ENCODE peak calls at places on chromosomes 5 and 9, in five cellular contexts. A is PC-3, H is cardiac muscle cell, V is mucosa of descending colon, B is glutamatergic neuron. J is an unnamed sample.

GRCh38 chr5:145906401-145906800 is 30.0 kb upstream of the SH3RF2 start:
- DNase-seq in A (no peak), V (no peak), B (no peak), H (no peak), J (no peak)

GRCh38 chr5:130720355-130720754 is 444.7 kb downstream of the HINT1 start:
- DNase-seq in A (peak), H (peak), V (no peak), B (no peak), J (no peak)

GRCh38 chr5:166340039-166340438 is 1951.4 kb upstream of the WWC1 start:
- DNase-seq in V (no peak), H (no peak), A (no peak), B (no peak), J (no peak)

GRCh38 chr9:28301281-28301680 is 728.0 kb upstream of the C9orf72 start:
- DNase-seq in A (no peak), H (no peak), B (no peak), V (no peak), J (no peak)

GRCh38 chr9:98796364-98797101 is at the start of gene ANKS6:
- DNase-seq in H (peak), A (peak), B (peak), V (peak), J (peak)

GRCh38 chr9:69885931-69886330 is 65.3 kb downstream of the CFAP95 start:
- DNase-seq in A (peak), B (no peak), V (no peak), H (no peak), J (no peak)

GRCh38 chr5:132073231-132074013 is at the start of gene CSF2:
- DNase-seq in B (no peak), A (peak), H (no peak), V (no peak), J (peak)

GRCh38 chr9:133135193-133135745 is 14.2 kb upstream of the RALGDS start:
- DNase-seq in V (peak), H (no peak), B (peak), A (peak), J (no peak)

GRCh38 chr9:114120192-114121014 is 21.3 kb upstream of the KIF12 start:
- DNase-seq in V (peak), A (peak), H (no peak), B (no peak), J (no peak)

GRCh38 chr5:95976606-95977005 is 15.0 kb upstream of the ELL2 start:
- DNase-seq in V (no peak), A (no peak), B (no peak), H (no peak), J (no peak)

GRCh38 chr5:74567351-74567870 is 73.1 kb downstream of the ENC1 start:
- DNase-seq in H (no peak), B (no peak), A (peak), V (peak), J (no peak)

GRCh38 chr9:90249094-90249493 is 393.5 kb downstream of the DIRAS2 start:
- DNase-seq in V (no peak), A (no peak), B (no peak), H (no peak), J (no peak)

GRCh38 chr5:138975098-138975847 is 100.1 kb upstream of the LRRTM2 start:
- DNase-seq in B (no peak), H (peak), V (peak), A (no peak), J (peak)

GRCh38 chr5:96721351-96721970 is 59.3 kb downstream of the CAST start:
- DNase-seq in H (no peak), V (no peak), A (no peak), B (no peak), J (no peak)

GRCh38 chr5:151284392-151284967 is 19.1 kb downstream of the SLC36A3 start:
- DNase-seq in B (no peak), V (no peak), A (no peak), H (no peak), J (peak)

GRCh38 chr5:179788193-179788854 is 5.5 kb upstream of the LTC4S start:
- DNase-seq in V (no peak), H (no peak), B (no peak), A (no peak), J (no peak)

GRCh38 chr5:132109494-132110053 is 36.0 kb downstream of the CSF2 start:
- DNase-seq in A (no peak), B (no peak), H (no peak), V (no peak), J (no peak)

GRCh38 chr5:96288845-96289185 is 144.2 kb downstream of the PCSK1 start:
- DNase-seq in A (peak), V (no peak), B (no peak), H (no peak), J (no peak)

GRCh38 chr5:55982957-55983381 is 11.8 kb downstream of the IL6ST start:
- DNase-seq in H (no peak), V (peak), A (peak), B (no peak), J (no peak)

GRCh38 chr9:122383992-122384461 is 13.2 kb downstream of the PTGS1 start:
- DNase-seq in V (no peak), A (peak), B (no peak), H (no peak), J (no peak)

GRCh38 chr9:120893917-120894316 is 16.9 kb upstream of the PHF19 start:
- DNase-seq in H (no peak), A (no peak), B (no peak), V (no peak), J (no peak)

GRCh38 chr9:19641046-19641445 is 147.8 kb downstream of the SLC24A2 start:
- DNase-seq in B (no peak), A (peak), H (peak), V (no peak), J (peak)

GRCh38 chr5:80193421-80193820 is 62.4 kb downstream of the SERINC5 start:
- DNase-seq in V (no peak), H (no peak), B (no peak), A (no peak), J (no peak)

GRCh38 chr5:15995206-15996052 is 184.2 kb downstream of the MARCHF11 start:
- DNase-seq in V (no peak), A (peak), B (peak), H (peak), J (no peak)

GRCh38 chr5:171419663-171420428 is 399 bp downstream of the FGF18 start:
- DNase-seq in H (peak), V (no peak), B (peak), A (no peak), J (peak)

GRCh38 chr5:115978779-115979178 is 16.5 kb downstream of the LVRN start:
- DNase-seq in A (no peak), H (no peak), V (no peak), B (no peak), J (no peak)

GRCh38 chr5:154467655-154468354 is 10.2 kb downstream of the HAND1 start:
- DNase-seq in V (peak), H (peak), B (peak), A (peak), J (peak)

GRCh38 chr5:143559586-143559985 is 156.1 kb upstream of the NR3C1 start:
- DNase-seq in V (no peak), H (no peak), B (no peak), A (no peak), J (no peak)

GRCh38 chr9:134995792-134996120 is 78.0 kb upstream of the FCN1 start:
- DNase-seq in H (no peak), V (no peak), A (no peak), B (no peak), J (no peak)

GRCh38 chr5:173762930-173763329 is 125.2 kb upstream of the CPEB4 start:
- DNase-seq in A (no peak), B (no peak), V (no peak), H (no peak), J (no peak)

GRCh38 chr5:465591-466403 is 22.8 kb downstream of the EXOC3 start:
- DNase-seq in B (peak), V (no peak), H (no peak), A (no peak), J (no peak)

GRCh38 chr9:14418262-14419200 is 104.6 kb upstream of the NFIB start:
- DNase-seq in B (no peak), V (no peak), H (no peak), A (peak), J (no peak)

GRCh38 chr9:35666045-35666444 is 1.1 kb upstream of the ARHGEF39 start:
- DNase-seq in V (no peak), B (no peak), H (no peak), A (no peak), J (no peak)

GRCh38 chr9:35662437-35662836 is 2.6 kb downstream of the ARHGEF39 start:
- DNase-seq in H (no peak), V (no peak), B (no peak), A (no peak), J (no peak)

GRCh38 chr9:35666547-35666946 is 1.6 kb upstream of the ARHGEF39 start:
- DNase-seq in A (no peak), B (no peak), V (no peak), H (no peak), J (no peak)

GRCh38 chr9:35665471-35665818 is 450 bp upstream of the ARHGEF39 start:
- DNase-seq in B (no peak), H (no peak), A (no peak), V (no peak), J (no peak)

GRCh38 chr9:35664531-35665470 is at the start of gene ARHGEF39:
- DNase-seq in H (peak), B (peak), A (peak), V (peak), J (peak)
- TF ChIP-seq CTCF in H (peak), B (no peak), A (peak), V (no peak), J (peak)

GRCh38 chr5:73435640-73436534 is 12.7 kb downstream of the FOXD1 start:
- DNase-seq in H (no peak), B (no peak), A (no peak), V (no peak), J (no peak)

GRCh38 chr5:73434921-73435320 is 13.7 kb downstream of the FOXD1 start:
- DNase-seq in A (no peak), H (no peak), V (no peak), B (no peak), J (no peak)

GRCh38 chr5:73433982-73434342 is 14.6 kb downstream of the FOXD1 start:
- DNase-seq in H (no peak), V (no peak), B (no peak), A (no peak), J (no peak)

GRCh38 chr5:73433272-73433981 is 15.2 kb downstream of the FOXD1 start:
- DNase-seq in H (no peak), V (no peak), B (no peak), A (no peak), J (no peak)

DNA sequence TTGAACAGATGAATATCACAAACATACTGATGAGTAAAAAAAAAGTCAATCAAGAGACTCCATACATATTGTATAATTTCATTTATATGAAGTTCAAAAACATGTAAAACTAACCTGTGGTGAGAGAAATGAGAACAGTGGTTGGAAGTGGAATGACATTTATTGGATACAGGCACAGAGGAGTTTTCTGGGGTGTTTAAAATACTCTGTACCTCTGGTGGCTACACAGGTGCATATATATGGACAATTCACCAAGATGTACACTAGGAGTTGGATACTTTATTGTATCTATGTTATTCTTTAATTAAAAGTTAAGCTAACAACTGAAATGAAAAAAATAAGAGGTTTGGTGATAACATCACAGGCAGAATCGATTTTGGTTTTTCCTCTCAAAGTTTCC is 14.1 kb downstream of the FOXD1 start:
- DNase-seq in B (no peak), H (no peak), A (peak), V (no peak), J (no peak)
- TF ChIP-seq CTCF in B (peak), H (no peak), A (no peak), V (no peak), J (no peak)

DNA sequence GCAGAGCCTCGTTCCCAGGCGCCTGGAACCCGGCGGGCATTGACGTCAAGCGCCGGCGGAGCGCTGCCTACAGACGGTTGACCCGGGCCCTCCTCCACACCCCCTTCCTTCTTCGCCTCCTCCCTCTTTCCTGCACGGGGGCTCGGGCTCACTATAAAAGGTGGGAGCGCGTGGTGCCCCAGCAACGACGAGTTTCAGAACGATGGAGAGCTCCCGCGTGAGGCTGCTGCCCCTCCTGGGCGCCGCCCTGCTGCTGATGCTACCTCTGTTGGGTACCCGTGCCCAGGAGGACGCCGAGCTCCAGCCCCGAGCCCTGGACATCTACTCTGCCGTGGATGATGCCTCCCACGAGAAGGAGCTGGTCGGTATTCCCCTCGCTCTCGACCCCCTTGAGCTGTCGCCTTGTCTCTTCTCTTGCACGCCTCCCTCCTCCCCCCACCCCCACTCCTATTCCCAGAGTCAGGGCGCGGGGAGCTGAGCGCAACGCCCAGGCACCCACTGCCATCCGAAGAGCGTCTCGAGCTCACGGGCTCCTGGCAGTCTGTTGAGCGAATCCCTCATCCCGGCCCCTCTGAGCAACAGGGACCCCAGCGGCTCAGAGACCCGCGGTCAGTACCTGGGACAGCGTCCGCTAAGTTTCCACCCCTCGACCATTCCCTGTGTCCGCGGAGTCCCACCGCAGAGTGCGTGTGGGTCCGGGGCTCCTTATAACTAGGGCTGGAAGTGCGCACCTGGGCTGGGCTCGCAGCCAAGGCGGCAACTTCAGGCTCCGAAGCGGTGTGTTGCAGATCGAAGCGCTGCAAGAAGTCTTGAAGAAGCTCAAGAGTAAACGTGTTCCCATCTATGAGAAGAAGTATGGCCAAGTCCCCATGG is at the start of gene CARTPT:
- DNase-seq in B (peak), V (no peak), A (no peak), H (peak), J (no peak)
- TF ChIP-seq CTCF in B (no peak), V (no peak), A (no peak), H (no peak), J (no peak)

DNA sequence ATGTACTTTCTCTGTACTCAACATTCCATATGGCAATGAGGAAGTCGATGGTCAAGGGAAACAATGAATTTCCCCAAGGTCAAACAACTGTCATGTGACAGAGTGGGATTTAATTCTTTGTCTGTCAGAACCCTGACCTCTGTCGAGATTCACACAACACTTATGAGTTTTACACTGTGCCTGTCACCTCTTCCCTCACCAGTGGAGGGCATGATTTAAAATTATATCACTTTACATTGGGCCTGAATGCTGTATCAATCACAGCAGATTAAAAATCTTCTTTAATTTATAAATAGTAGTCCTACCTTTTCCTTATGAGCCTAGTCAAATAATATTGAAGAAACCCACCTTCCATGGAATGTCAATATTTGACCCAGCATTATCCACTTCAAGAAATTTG is 276.7 kb downstream of the CDH10 start:
- DNase-seq in V (no peak), B (no peak), H (no peak), A (peak), J (no peak)
- TF ChIP-seq CTCF in V (no peak), B (no peak), H (no peak), A (peak), J (no peak)

GRCh38 chr5:94830520-94830919 is 212.1 kb downstream of the SLF1 start:
- DNase-seq in A (peak), V (no peak), H (peak), B (no peak), J (no peak)
- TF ChIP-seq CTCF in A (peak), V (no peak), H (peak), B (peak), J (no peak)

DNA sequence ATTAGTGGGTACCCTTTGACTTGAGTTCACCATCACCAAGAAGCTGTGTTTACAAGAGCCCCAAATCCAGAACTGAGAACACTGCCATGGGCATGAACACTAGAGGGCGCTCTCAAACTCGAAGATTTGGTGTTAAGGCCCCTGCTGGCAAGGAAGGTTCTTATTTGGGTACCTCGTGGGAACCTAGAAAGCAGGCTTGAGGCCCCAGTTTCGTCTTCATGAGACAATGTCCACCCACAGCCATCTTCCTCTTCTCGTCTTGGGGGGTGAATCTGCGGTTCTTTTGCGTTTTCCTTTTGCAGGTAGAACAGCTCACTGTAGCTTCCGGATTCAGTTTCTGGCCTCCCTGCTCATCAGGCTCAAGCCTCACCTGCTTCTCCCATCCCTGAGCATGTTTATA is 184.0 kb downstream of the SEMA5A start:
- DNase-seq in B (peak), A (peak), H (peak), V (peak), J (peak)
- TF ChIP-seq CTCF in B (peak), A (peak), H (peak), V (peak), J (peak)

J was measured in GM13976.